ENCODE peak calls at places on chromosomes 2 and 18, in five cellular contexts. One of them, this sample, is unnamed.

GRCh38 chr2:198321522-198322088 is 517.2 kb downstream of the PLCL1 start:
- DNase-seq in anterior cingulate cortex: no peak
- DNase-seq in AG04449: no peak
- DNase-seq in activated CD4-positive, alpha-beta T cell treated with anti-CD3 and anti-CD28 coated beads for 24 hours: no peak
- DNase-seq in tibial artery: no peak
- DNase-seq in this sample: no peak

GRCh38 chr2:237743561-237744269 is 54.9 kb upstream of the RBM44 start:
- DNase-seq in anterior cingulate cortex: no peak
- DNase-seq in AG04449: no peak
- DNase-seq in activated CD4-positive, alpha-beta T cell treated with anti-CD3 and anti-CD28 coated beads for 24 hours: no peak
- DNase-seq in tibial artery: no peak
- DNase-seq in this sample: no peak

GRCh38 chr2:100391735-100392515 is 25.5 kb downstream of the CHST10 start:
- DNase-seq in anterior cingulate cortex: peak; percentile 69
- DNase-seq in AG04449: no peak
- DNase-seq in activated CD4-positive, alpha-beta T cell treated with anti-CD3 and anti-CD28 coated beads for 24 hours: no peak
- DNase-seq in tibial artery: no peak
- DNase-seq in this sample: no peak

GRCh38 chr2:118013221-118013723 is 598 bp downstream of the CCDC93 start:
- DNase-seq in anterior cingulate cortex: peak; percentile 45
- DNase-seq in AG04449: no peak
- DNase-seq in activated CD4-positive, alpha-beta T cell treated with anti-CD3 and anti-CD28 coated beads for 24 hours: no peak
- DNase-seq in tibial artery: peak; percentile 68
- DNase-seq in this sample: peak; percentile 59

GRCh38 chr2:76599732-76600368 is 889.1 kb upstream of the GCFC2 start:
- DNase-seq in anterior cingulate cortex: peak; percentile 27
- DNase-seq in AG04449: no peak
- DNase-seq in activated CD4-positive, alpha-beta T cell treated with anti-CD3 and anti-CD28 coated beads for 24 hours: no peak
- DNase-seq in tibial artery: no peak
- DNase-seq in this sample: no peak

GRCh38 chr2:5742126-5742525 is 49.9 kb downstream of the SOX11 start:
- DNase-seq in anterior cingulate cortex: no peak
- DNase-seq in AG04449: no peak
- DNase-seq in activated CD4-positive, alpha-beta T cell treated with anti-CD3 and anti-CD28 coated beads for 24 hours: no peak
- DNase-seq in tibial artery: no peak
- DNase-seq in this sample: no peak

GRCh38 chr2:112985090-112985489 is 7.3 kb downstream of the IL36G start:
- DNase-seq in anterior cingulate cortex: no peak
- DNase-seq in AG04449: no peak
- DNase-seq in activated CD4-positive, alpha-beta T cell treated with anti-CD3 and anti-CD28 coated beads for 24 hours: no peak
- DNase-seq in tibial artery: no peak
- DNase-seq in this sample: no peak

GRCh38 chr2:161981679-161982300 is 92.2 kb downstream of the DPP4 start:
- DNase-seq in anterior cingulate cortex: no peak
- DNase-seq in AG04449: no peak
- DNase-seq in activated CD4-positive, alpha-beta T cell treated with anti-CD3 and anti-CD28 coated beads for 24 hours: no peak
- DNase-seq in tibial artery: no peak
- DNase-seq in this sample: no peak

GRCh38 chr2:9400268-9401058 is 22.9 kb downstream of the ITGB1BP1 start:
- DNase-seq in anterior cingulate cortex: no peak
- DNase-seq in AG04449: no peak
- DNase-seq in activated CD4-positive, alpha-beta T cell treated with anti-CD3 and anti-CD28 coated beads for 24 hours: no peak
- DNase-seq in tibial artery: peak; percentile 45
- DNase-seq in this sample: no peak

GRCh38 chr2:65032016-65032975 is 23.9 kb upstream of the CEP68 start:
- DNase-seq in anterior cingulate cortex: no peak
- DNase-seq in AG04449: no peak
- DNase-seq in activated CD4-positive, alpha-beta T cell treated with anti-CD3 and anti-CD28 coated beads for 24 hours: no peak
- DNase-seq in tibial artery: no peak
- DNase-seq in this sample: no peak

GRCh38 chr18:26051845-26052244 is 38.6 kb downstream of the SS18 start:
- DNase-seq in anterior cingulate cortex: no peak
- DNase-seq in AG04449: no peak
- DNase-seq in activated CD4-positive, alpha-beta T cell treated with anti-CD3 and anti-CD28 coated beads for 24 hours: no peak
- DNase-seq in tibial artery: no peak
- DNase-seq in this sample: no peak

GRCh38 chr2:181438298-181438697 is 18.9 kb upstream of the ITGA4 start:
- DNase-seq in anterior cingulate cortex: no peak
- DNase-seq in AG04449: no peak
- DNase-seq in activated CD4-positive, alpha-beta T cell treated with anti-CD3 and anti-CD28 coated beads for 24 hours: no peak
- DNase-seq in tibial artery: no peak
- DNase-seq in this sample: no peak

GRCh38 chr2:228681426-228681825 is 499.9 kb upstream of the SPHKAP start:
- DNase-seq in anterior cingulate cortex: no peak
- DNase-seq in AG04449: no peak
- DNase-seq in activated CD4-positive, alpha-beta T cell treated with anti-CD3 and anti-CD28 coated beads for 24 hours: no peak
- DNase-seq in tibial artery: no peak
- DNase-seq in this sample: no peak

GRCh38 chr2:160828076-160828475 is 332.2 kb upstream of the TANK start:
- DNase-seq in anterior cingulate cortex: no peak
- DNase-seq in AG04449: no peak
- DNase-seq in activated CD4-positive, alpha-beta T cell treated with anti-CD3 and anti-CD28 coated beads for 24 hours: no peak
- DNase-seq in tibial artery: no peak
- DNase-seq in this sample: no peak

This sample was measured in CD14-positive monocyte.